ENCODE peak calls at places on chromosomes 2 and 18, in eight cellular contexts. K, C, D, Y, X, W, U and V are unnamed samples.

GRCh38 chr18:42545825-42546224 is 569.7 kb downstream of the RIT2 start:
- DNase-seq in Y (no peak), K (no peak), C (no peak), D (no peak), U (peak; percentile 79), W (no peak), X (no peak), V (no peak)

GRCh38 chr2:231337807-231338759 is 57.4 kb upstream of the B3GNT7 start:
- DNase-seq in W (no peak), Y (no peak), U (no peak), D (no peak), C (no peak), K (no peak), X (no peak), V (no peak)

GRCh38 chr2:113309655-113310387 is 31.1 kb upstream of the PAX8 start:
- DNase-seq in X (no peak), W (no peak), C (no peak), D (no peak), K (no peak), Y (no peak), U (no peak), V (no peak)

GRCh38 chr2:168293766-168294165 is 46.4 kb upstream of the STK39 start:
- DNase-seq in W (no peak), D (no peak), X (no peak), Y (no peak), K (no peak), C (no peak), U (no peak), V (no peak)

GRCh38 chr2:20065885-20066602 is 14.6 kb upstream of the LAPTM4A start:
- DNase-seq in Y (no peak), X (no peak), C (peak; percentile 70), U (peak; percentile 39), K (peak; percentile 57), D (peak; percentile 94), W (peak; percentile 79), V (peak; percentile 95)

GRCh38 chr18:7084766-7085080 is 32.9 kb downstream of the LAMA1 start:
- DNase-seq in Y (no peak), D (no peak), X (no peak), U (peak; percentile 49), W (no peak), C (no peak), K (no peak), V (no peak)

GRCh38 chr18:48218285-48219022 is 190.7 kb downstream of the ZBTB7C start:
- DNase-seq in X (no peak), K (no peak), W (no peak), D (no peak), U (no peak), Y (no peak), C (no peak), V (no peak)

GRCh38 chr2:18432999-18433398 is 127.5 kb downstream of the RDH14 start:
- DNase-seq in K (no peak), Y (no peak), C (no peak), W (no peak), D (peak; percentile 71), U (peak; percentile 25), X (peak; percentile 24), V (no peak)

GRCh38 chr2:101830555-101830954 is 133.0 kb downstream of the MAP4K4 start:
- DNase-seq in K (no peak), Y (no peak), C (no peak), U (peak; percentile 92), D (no peak), X (no peak), W (no peak), V (no peak)

GRCh38 chr18:40687401-40687800 is 1267.6 kb upstream of the PIK3C3 start:
- DNase-seq in D (no peak), U (no peak), Y (no peak), K (no peak), C (no peak), W (no peak), X (no peak), V (no peak)

GRCh38 chr2:19488009-19488691 is 129.7 kb upstream of the OSR1 start:
- DNase-seq in K (no peak), C (no peak), D (no peak), W (no peak), X (no peak), U (peak; percentile 43), Y (no peak), V (no peak)

GRCh38 chr18:2893676-2894075 is 46.9 kb downstream of the EMILIN2 start:
- DNase-seq in X (no peak), C (no peak), D (no peak), U (no peak), K (no peak), Y (no peak), W (no peak), V (no peak)

GRCh38 chr2:138445227-138445626 is 56.3 kb upstream of the SPOPL start:
- DNase-seq in Y (no peak), W (no peak), D (no peak), C (no peak), X (no peak), U (no peak), K (no peak), V (no peak)

GRCh38 chr2:34828481-34828880 is 1229.4 kb upstream of the FAM98A start:
- DNase-seq in W (no peak), X (no peak), U (no peak), C (no peak), D (no peak), Y (no peak), K (no peak), V (no peak)

GRCh38 chr2:234355052-234355720 is 141.7 kb downstream of the ARL4C start:
- DNase-seq in C (no peak), D (no peak), X (no peak), K (no peak), W (no peak), Y (peak; percentile 92), U (no peak), V (no peak)

GRCh38 chr2:164515030-164515429 is 106.3 kb downstream of the GRB14 start:
- DNase-seq in D (no peak), U (no peak), K (no peak), X (no peak), Y (no peak), W (no peak), C (no peak), V (no peak)

GRCh38 chr2:96157649-96158553 is 12.7 kb upstream of the DUSP2 start:
- DNase-seq in U (peak; percentile 37), D (peak; percentile 50), W (no peak), C (no peak), K (no peak), X (no peak), Y (no peak), V (peak; percentile 47)

GRCh38 chr18:39843546-39843945 is 2111.5 kb upstream of the PIK3C3 start:
- DNase-seq in Y (no peak), U (no peak), K (no peak), D (no peak), C (no peak), W (no peak), X (no peak), V (no peak)

GRCh38 chr18:50805732-50806131 is 14.1 kb downstream of the MRO start:
- DNase-seq in K (no peak), C (no peak), U (no peak), X (no peak), W (no peak), Y (no peak), D (no peak), V (no peak)

GRCh38 chr2:151614606-151615306 is 119.5 kb downstream of the NEB start:
- DNase-seq in C (no peak), Y (no peak), K (no peak), W (no peak), D (no peak), U (no peak), X (no peak), V (no peak)
- TF ChIP-seq CTCF in C (no peak), Y (no peak), K (no peak), W (peak; percentile 30), D (no peak), U (no peak), X (no peak), V (no peak)

GRCh38 chr2:182241936-182242335 is 184.9 kb downstream of the PDE1A start:
- DNase-seq in D (no peak), W (no peak), K (no peak), Y (no peak), C (no peak), X (no peak), U (no peak), V (no peak)

GRCh38 chr2:182245963-182246362 is 180.9 kb downstream of the PDE1A start:
- DNase-seq in W (no peak), D (no peak), X (no peak), C (no peak), Y (no peak), U (no peak), K (no peak), V (no peak)

GRCh38 chr2:182242561-182242960 is 184.3 kb downstream of the PDE1A start:
- DNase-seq in C (no peak), D (no peak), X (no peak), W (no peak), Y (no peak), K (no peak), U (no peak), V (no peak)

GRCh38 chr2:182240862-182241371 is 185.9 kb downstream of the PDE1A start:
- DNase-seq in C (no peak), U (peak; percentile 34), X (peak; percentile 31), D (peak; percentile 65), Y (peak; percentile 54), K (peak; percentile 86), W (no peak), V (no peak)
- TF ChIP-seq CTCF in C (peak; percentile 32), U (peak; percentile 63), X (no peak), D (peak; percentile 14), Y (peak; percentile 89), K (peak; percentile 80), W (peak; percentile 38), V (peak; percentile 42)

GRCh38 chr2:174078275-174078674 is 113.1 kb upstream of the SP3 start:
- DNase-seq in X (no peak), D (no peak), U (no peak), K (peak; percentile 34), Y (no peak), W (no peak), C (no peak), V (no peak)
- TF ChIP-seq CTCF in X (no peak), D (no peak), U (peak; percentile 38), K (peak; percentile 40), Y (peak; percentile 80), W (peak; percentile 39), C (peak; percentile 50), V (peak; percentile 71)

DNA sequence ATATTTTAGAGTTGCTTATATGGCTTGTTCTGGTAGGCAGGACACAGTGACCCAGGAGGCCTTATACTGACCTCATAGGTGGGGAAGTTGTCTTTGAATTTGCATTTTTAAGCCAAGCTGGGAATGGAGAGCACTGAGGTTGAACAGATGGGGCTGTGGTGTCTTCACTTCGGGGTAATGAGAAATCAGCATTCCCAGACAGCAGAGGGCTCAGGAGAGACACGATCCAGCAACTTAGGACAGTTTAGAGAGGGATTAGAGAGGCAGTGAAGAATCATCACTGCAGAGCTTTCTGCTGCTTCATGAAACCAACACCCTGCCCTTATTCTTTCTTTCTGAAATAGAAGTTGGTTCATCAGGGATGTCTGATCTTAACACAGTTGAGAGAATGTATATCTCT is 202.4 kb downstream of the TDRD15 start:
- DNase-seq in C (no peak), W (no peak), D (no peak), K (no peak), X (no peak), U (no peak), Y (no peak), V (no peak)
- TF ChIP-seq CTCF in C (no peak), W (no peak), D (no peak), K (no peak), X (no peak), U (no peak), Y (no peak), V (no peak)